ENCODE peak calls at places on chromosomes 6 and 20, in seven cellular contexts. F is neural progenitor cell, W is lower lobe of right lung, S is fibroblast of lung, H is tibial nerve, L is right atrium auricular region, U is kidney. P is an unnamed sample.

GRCh38 chr6:169782966-169783760 is 31.7 kb downstream of the ERMARD start:
- DNase-seq in F (no peak), W (no peak), H (no peak), L (no peak), S (no peak), U (no peak), P (no peak)

GRCh38 chr6:150683320-150683719 is 83.6 kb downstream of the PLEKHG1 start:
- DNase-seq in W (no peak), U (peak), L (no peak), H (no peak), S (no peak), F (no peak), P (no peak)

GRCh38 chr6:100347901-100348550 is 116.7 kb downstream of the SIM1 start:
- DNase-seq in U (no peak), S (peak), W (no peak), L (no peak), H (no peak), F (no peak), P (no peak)

GRCh38 chr6:53361549-53362031 is 12.8 kb upstream of the ELOVL5 start:
- DNase-seq in F (peak), H (no peak), L (no peak), W (peak), U (no peak), S (no peak), P (peak)

GRCh38 chr6:133899556-133899955 is 10.6 kb downstream of the TCF21 start:
- DNase-seq in S (peak), H (no peak), F (no peak), W (no peak), U (no peak), L (no peak), P (no peak)

GRCh38 chr20:63084563-63084927 is 77.8 kb upstream of the BHLHE23 start:
- DNase-seq in L (no peak), W (peak), S (no peak), F (no peak), U (peak), H (no peak), P (no peak)

GRCh38 chr20:61619751-61620150 is 367.7 kb downstream of the CDH4 start:
- DNase-seq in H (no peak), L (no peak), W (no peak), F (no peak), S (no peak), U (no peak), P (no peak)

GRCh38 chr6:89298680-89299450 is 16.2 kb downstream of the GABRR2 start:
- DNase-seq in U (no peak), F (no peak), S (peak), W (no peak), H (no peak), L (no peak), P (peak)

GRCh38 chr20:63469019-63469712 is 3.3 kb downstream of the KCNQ2 start:
- DNase-seq in L (no peak), W (no peak), H (no peak), F (no peak), U (no peak), S (no peak), P (no peak)

GRCh38 chr6:71194730-71195129 is 93.9 kb upstream of the OGFRL1 start:
- DNase-seq in L (no peak), S (peak), H (no peak), F (no peak), U (no peak), W (no peak), P (no peak)

GRCh38 chr20:54250691-54251090 is 42.8 kb downstream of the PFDN4 start:
- DNase-seq in U (no peak), F (no peak), L (no peak), S (no peak), H (no peak), W (no peak), P (no peak)

GRCh38 chr6:41453232-41453631 is 92.9 kb upstream of the FOXP4 start:
- DNase-seq in U (peak), S (no peak), F (no peak), H (no peak), W (no peak), L (no peak), P (no peak)

GRCh38 chr6:156912431-156912830 is 135.3 kb downstream of the ARID1B start:
- DNase-seq in F (no peak), W (no peak), U (no peak), S (no peak), H (no peak), L (no peak), P (peak)

GRCh38 chr6:167407239-167408064 is 82.6 kb downstream of the TTLL2 start:
- DNase-seq in F (no peak), W (no peak), U (peak), S (no peak), L (no peak), H (no peak), P (no peak)

GRCh38 chr6:35044145-35044745 is 96.9 kb downstream of the TCP11 start:
- DNase-seq in H (no peak), W (no peak), U (no peak), F (peak), L (no peak), S (no peak), P (no peak)

GRCh38 chr6:111032493-111033140 is 50.8 kb downstream of the RPF2 start:
- DNase-seq in U (no peak), W (no peak), H (no peak), L (no peak), F (no peak), S (peak), P (no peak)

GRCh38 chr6:169640347-169640972 is 61.4 kb downstream of the WDR27 start:
- DNase-seq in F (no peak), H (no peak), W (peak), U (no peak), L (no peak), S (peak), P (no peak)

GRCh38 chr6:14216931-14217684 is 99.5 kb downstream of the CD83 start:
- DNase-seq in H (no peak), L (no peak), U (no peak), F (no peak), W (no peak), S (peak), P (no peak)

DNA sequence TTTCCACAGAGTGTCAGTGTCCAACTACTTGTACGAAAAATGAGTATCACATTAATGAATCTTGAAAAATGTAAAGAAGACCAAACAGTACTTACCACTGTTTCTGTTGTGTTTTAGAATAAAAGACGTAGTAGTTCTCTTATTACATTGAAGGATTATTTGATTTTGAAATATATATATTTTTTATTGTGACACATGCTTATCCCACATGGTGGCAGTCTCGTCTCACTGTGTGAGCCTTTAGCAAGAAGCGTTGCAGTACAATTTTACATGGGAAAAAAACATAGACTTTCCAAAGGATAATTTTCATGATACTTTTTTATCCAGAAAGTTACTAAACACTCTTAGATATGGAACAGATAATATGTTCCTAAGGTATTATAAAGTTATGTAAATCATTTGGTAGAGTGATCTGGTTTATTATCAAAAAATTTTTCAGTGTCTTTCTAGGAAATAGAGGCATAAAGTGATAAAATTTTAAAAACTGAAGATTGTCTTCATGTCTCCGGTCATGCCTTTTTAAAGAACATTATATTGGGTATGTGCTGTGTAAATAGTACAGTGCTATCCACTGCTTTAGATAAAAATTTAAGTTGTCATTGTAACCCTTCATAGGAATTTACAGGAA is 117.5 kb upstream of the SAMD5 start:
- DNase-seq in W (no peak), F (peak), S (peak), H (no peak), U (no peak), L (no peak), P (no peak)
- TF ChIP-seq CTCF in W (peak), F (peak), S (peak), H (peak), U (peak), L (no peak), P (no peak)

DNA sequence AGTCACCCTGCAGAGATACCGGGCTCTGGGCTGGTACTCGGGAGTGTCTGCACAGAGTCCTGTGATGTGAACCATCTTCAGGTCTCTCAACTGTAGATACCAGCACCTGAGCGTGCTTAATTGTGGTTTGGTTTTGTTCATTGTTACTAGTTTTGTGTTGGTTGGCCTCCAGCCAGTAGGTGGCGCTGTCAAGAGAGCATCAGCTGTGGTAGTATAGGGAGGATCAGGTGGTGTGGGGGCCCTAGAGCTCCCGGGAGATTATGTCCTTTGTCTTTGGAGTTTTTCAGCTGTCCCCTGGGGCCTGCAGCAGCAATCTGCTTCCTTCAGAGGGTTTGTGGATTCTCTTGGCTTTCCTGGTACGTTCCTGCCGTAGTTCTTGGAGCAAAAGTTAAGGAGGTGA is 67.9 kb downstream of the CDYL start:
- DNase-seq in F (no peak), H (no peak), W (no peak), S (no peak), L (no peak), U (no peak), P (no peak)
- TF ChIP-seq CTCF in F (peak), H (no peak), W (peak), S (no peak), L (no peak), U (no peak), P (peak)

GRCh38 chr6:125271486-125272159 is 30.1 kb downstream of the HDDC2 start:
- DNase-seq in W (no peak), L (no peak), S (no peak), H (no peak), U (no peak), F (no peak), P (no peak)
- TF ChIP-seq CTCF in W (no peak), L (no peak), S (no peak), H (no peak), U (no peak), F (no peak), P (no peak)

DNA sequence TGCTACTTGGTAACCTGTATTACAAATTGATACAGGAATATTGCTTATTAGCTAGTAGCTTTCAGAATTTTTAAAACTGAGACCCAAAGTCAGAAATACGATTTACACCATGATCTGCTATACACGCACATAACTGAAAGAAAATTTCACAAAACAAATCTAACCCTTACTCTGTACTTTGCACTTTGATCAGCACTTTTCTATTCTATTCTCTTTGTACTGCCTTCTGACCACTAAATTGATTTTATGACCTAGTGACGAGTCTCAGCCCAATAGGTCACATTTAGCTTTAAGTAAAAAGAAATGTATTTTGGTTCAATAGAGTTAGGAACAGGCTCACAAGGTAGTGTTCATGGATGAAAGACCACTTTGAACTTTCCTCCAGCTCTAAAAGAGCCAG is 252.5 kb downstream of the TBX18 start:
- DNase-seq in U (no peak), L (no peak), F (no peak), S (no peak), H (no peak), W (no peak), P (no peak)
- TF ChIP-seq CTCF in U (no peak), L (no peak), F (no peak), S (no peak), H (no peak), W (no peak), P (no peak)

GRCh38 chr20:37526839-37527637 is 638 bp downstream of the BLCAP start:
- DNase-seq in L (no peak), F (peak), U (no peak), H (no peak), S (peak), W (no peak), P (peak)
- TF ChIP-seq CTCF in L (no peak), F (no peak), U (no peak), H (no peak), S (no peak), W (no peak), P (no peak)

GRCh38 chr6:28953039-28953872 is 29.5 kb upstream of the TRIM27 start:
- DNase-seq in H (no peak), U (no peak), F (peak), L (no peak), S (peak), W (no peak), P (peak)
- TF ChIP-seq CTCF in H (no peak), U (no peak), F (no peak), L (no peak), S (no peak), W (no peak), P (no peak)

GRCh38 chr6:121443953-121444590 is 8.6 kb downstream of the GJA1 start:
- DNase-seq in L (no peak), H (no peak), F (no peak), W (no peak), U (no peak), S (no peak), P (no peak)
- TF ChIP-seq CTCF in L (no peak), H (no peak), F (no peak), W (no peak), U (no peak), S (no peak), P (no peak)

GRCh38 chr6:97059473-97059872 is 134.9 kb downstream of the KLHL32 start:
- DNase-seq in W (no peak), F (peak), H (no peak), L (no peak), U (no peak), S (peak), P (peak)
- TF ChIP-seq CTCF in W (peak), F (peak), H (peak), L (peak), U (peak), S (peak), P (peak)

GRCh38 chr6:33813960-33814662 is 10.3 kb upstream of the MLN start:
- DNase-seq in W (peak), U (peak), F (no peak), H (no peak), L (no peak), S (no peak), P (no peak)

GRCh38 chr6:33809619-33810018 is 5.8 kb upstream of the MLN start:
- DNase-seq in S (no peak), W (no peak), H (no peak), L (no peak), U (peak), F (no peak), P (no peak)

GRCh38 chr6:33814663-33814985 is 10.8 kb upstream of the MLN start:
- DNase-seq in U (no peak), F (no peak), W (no peak), S (no peak), L (no peak), H (no peak), P (no peak)

GRCh38 chr6:33813246-33813904 is 9.6 kb upstream of the MLN start:
- DNase-seq in S (no peak), U (peak), F (no peak), W (peak), L (no peak), H (no peak), P (no peak)

DNA sequence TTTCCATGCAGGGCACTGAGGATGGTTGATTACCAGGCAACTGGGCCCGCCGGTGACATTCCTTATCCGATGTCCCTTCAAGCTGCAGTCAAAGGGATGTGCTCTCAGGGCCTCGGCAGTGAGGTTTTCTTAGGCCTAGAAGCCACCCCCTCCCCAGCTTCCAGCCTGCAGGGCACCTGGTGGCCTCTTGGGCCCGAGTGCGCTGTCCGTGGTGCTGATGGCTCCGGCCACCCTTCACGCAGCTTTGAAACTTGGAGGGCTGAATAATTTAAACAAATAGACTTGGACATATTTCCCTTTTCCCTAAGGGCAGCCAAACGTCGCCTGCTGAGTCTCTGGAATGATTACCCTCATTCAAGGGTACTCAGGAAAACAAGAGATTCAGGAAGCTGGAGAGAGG is 8.9 kb upstream of the MLN start:
- DNase-seq in L (no peak), W (peak), H (no peak), S (peak), F (peak), U (peak), P (peak)
- TF ChIP-seq CTCF in L (no peak), W (peak), H (no peak), S (peak), F (peak), U (peak), P (no peak)